ENCODE peak calls at places on chromosomes 5 and 9, in nine cellular contexts. R is GM10248; C is COR-L47; W is stimulated activated CD8-positive, alpha-beta memory T cell treated with anti-CD3 and anti-CD28 coated beads, Interleukin-4, amount 100 ng/mL, for 48 hours; M is EL; A is iPS-NIHi11; K is non-pigmented ciliary epithelial cell; T is LoVo; O is type B pancreatic cell. L is an unnamed sample.

GRCh38 chr9:91740713-91741112 is 209.3 kb downstream of the ROR2 start:
- DNase-seq in R (no peak), C (no peak), W (no peak), M (peak; percentile 52), A (no peak), K (no peak), T (no peak), O (peak; percentile 40), L (no peak)

GRCh38 chr5:78530342-78531096 is 118.1 kb downstream of the LHFPL2 start:
- DNase-seq in R (no peak), C (no peak), W (no peak), M (peak; percentile 90), A (no peak), K (peak; percentile 88), T (no peak), O (no peak), L (no peak)

GRCh38 chr9:119157196-119157595 is 212.0 kb downstream of the BRINP1 start:
- DNase-seq in R (no peak), C (no peak), W (no peak), M (no peak), A (no peak), K (no peak), T (no peak), O (no peak), L (no peak)

GRCh38 chr9:128636024-128636390 is 20.6 kb downstream of the DYNC2I2 start:
- DNase-seq in R (no peak), C (no peak), W (no peak), M (peak; percentile 47), A (peak; percentile 84), K (no peak), T (peak; percentile 85), O (no peak), L (no peak)

GRCh38 chr9:128005938-128006337 is 25.1 kb upstream of the EEIG1 start:
- DNase-seq in R (no peak), C (no peak), W (no peak), M (peak; percentile 26), A (no peak), K (no peak), T (no peak), O (no peak), L (no peak)

GRCh38 chr9:135479469-135480052 is at the start of gene PPP1R26:
- DNase-seq in R (no peak), C (no peak), W (no peak), M (no peak), A (peak; percentile 81), K (no peak), T (peak; percentile 44), O (no peak), L (no peak)

GRCh38 chr5:142246263-142246662 is 78.6 kb downstream of the SPRY4 start:
- DNase-seq in R (no peak), C (peak; percentile 50), W (no peak), M (peak; percentile 76), A (no peak), K (peak; percentile 14), T (no peak), O (no peak), L (no peak)

GRCh38 chr5:75566710-75567309 is 44.4 kb upstream of the ANKDD1B start:
- DNase-seq in R (peak; percentile 61), C (no peak), W (peak; percentile 64), M (peak; percentile 90), A (peak; percentile 33), K (peak; percentile 93), T (peak; percentile 86), O (no peak), L (no peak)

GRCh38 chr5:144183254-144183889 is 12.7 kb downstream of the KCTD16 start:
- DNase-seq in R (peak; percentile 14), C (no peak), W (no peak), M (peak; percentile 58), A (no peak), K (no peak), T (peak; percentile 45), O (no peak), L (no peak)

GRCh38 chr9:124218438-124219289 is 39.1 kb upstream of the NEK6 start:
- DNase-seq in R (peak; percentile 85), C (no peak), W (peak; percentile 68), M (peak; percentile 70), A (no peak), K (no peak), T (peak; percentile 42), O (no peak), L (no peak)